ENCODE peak calls at places on chromosomes 2 and 18, in five cellular contexts. E, T, Z, D and B are unnamed samples.

GRCh38 chr2:183125659-183126341 is 1.6 kb downstream of the NUP35 start:
- DNase-seq in E (no peak), T (no peak), Z (no peak), D (no peak), B (no peak)

GRCh38 chr2:190093793-190094192 is 31.3 kb upstream of the MSTN start:
- DNase-seq in E (no peak), T (no peak), Z (no peak), D (no peak), B (no peak)

GRCh38 chr2:162317910-162318279 is 589 bp downstream of the IFIH1 start:
- DNase-seq in E (no peak), T (peak), Z (no peak), D (no peak), B (peak)

GRCh38 chr2:54578668-54579045 is 122.5 kb downstream of the SPTBN1 start:
- DNase-seq in E (no peak), T (no peak), Z (no peak), D (no peak), B (no peak)

GRCh38 chr2:173854840-173855239 is 110.3 kb downstream of the SP3 start:
- DNase-seq in E (peak), T (no peak), Z (no peak), D (no peak), B (no peak)

GRCh38 chr18:55510809-55511208 is 77.2 kb downstream of the TCF4 start:
- DNase-seq in E (no peak), T (no peak), Z (no peak), D (no peak), B (peak)

GRCh38 chr2:26324903-26325302 is 21.0 kb upstream of the SELENOI start:
- DNase-seq in E (no peak), T (no peak), Z (no peak), D (no peak), B (no peak)

GRCh38 chr18:44826418-44827259 is 146.0 kb downstream of the SETBP1 start:
- DNase-seq in E (no peak), T (no peak), Z (no peak), D (no peak), B (no peak)

GRCh38 chr2:216590780-216591179 is 42.4 kb upstream of the IGFBP2 start:
- DNase-seq in E (peak), T (peak), Z (no peak), D (no peak), B (peak)

GRCh38 chr2:16406929-16407328 is 258.7 kb downstream of the CYRIA start:
- DNase-seq in E (no peak), T (no peak), Z (no peak), D (no peak), B (no peak)

GRCh38 chr2:241185961-241186360 is 2.5 kb upstream of the ANO7 start:
- DNase-seq in E (no peak), T (no peak), Z (no peak), D (no peak), B (no peak)

GRCh38 chr2:121036226-121036692 is 248.7 kb downstream of the TFCP2L1 start:
- DNase-seq in E (no peak), T (no peak), Z (peak), D (no peak), B (no peak)

GRCh38 chr2:18861951-18862350 is 272.6 kb upstream of the NT5C1B start:
- DNase-seq in E (no peak), T (no peak), Z (no peak), D (no peak), B (no peak)

GRCh38 chr2:45643095-45643494 is 8.4 kb upstream of the PRKCE start:
- DNase-seq in E (no peak), T (no peak), Z (no peak), D (no peak), B (peak)

GRCh38 chr2:225041210-225041870 is 928 bp downstream of the DOCK10 start:
- DNase-seq in E (peak), T (no peak), Z (no peak), D (peak), B (peak)

GRCh38 chr2:216777637-216778273 is 82.1 kb downstream of the TNP1 start:
- DNase-seq in E (peak), T (peak), Z (peak), D (peak), B (peak)

GRCh38 chr2:218270721-218271486 is 585 bp downstream of the PNKD start:
- DNase-seq in E (no peak), T (no peak), Z (no peak), D (no peak), B (peak)

GRCh38 chr2:232304236-232304635 is 74.3 kb upstream of the ALPP start:
- DNase-seq in E (no peak), T (no peak), Z (peak), D (no peak), B (no peak)
- TF ChIP-seq JUNB in E (no peak), T (no peak), Z (no peak), D (no peak), B (no peak)

GRCh38 chr2:84033347-84033974 is 425.6 kb downstream of the SUCLG1 start:
- DNase-seq in E (no peak), T (no peak), Z (no peak), D (no peak), B (no peak)

GRCh38 chr2:84041494-84041893 is 417.6 kb downstream of the SUCLG1 start:
- DNase-seq in E (no peak), T (no peak), Z (no peak), D (no peak), B (no peak)

GRCh38 chr2:84040281-84040680 is 418.8 kb downstream of the SUCLG1 start:
- DNase-seq in E (no peak), T (no peak), Z (no peak), D (no peak), B (no peak)

DNA sequence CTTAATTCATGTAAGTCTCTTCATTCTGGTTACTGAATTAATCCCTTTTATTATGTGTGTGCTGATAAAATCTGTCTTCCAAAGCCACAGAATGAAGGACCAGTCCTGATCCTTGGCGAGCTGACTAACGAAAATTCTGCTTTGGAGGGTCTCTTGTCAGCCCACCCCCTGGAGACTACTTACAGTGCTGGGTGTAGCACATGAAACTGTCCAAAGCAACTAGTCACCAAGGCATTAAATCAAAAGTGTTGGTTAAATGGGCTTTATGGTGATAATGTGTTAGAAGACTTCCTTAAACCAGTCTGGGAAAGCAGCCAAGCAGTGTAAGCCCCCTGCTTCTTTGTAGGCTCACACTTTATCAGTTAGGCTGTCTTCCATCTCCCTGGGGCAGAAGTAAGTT is 420.2 kb downstream of the SUCLG1 start:
- DNase-seq in E (no peak), T (peak), Z (no peak), D (no peak), B (no peak)
- TF ChIP-seq JUNB in E (no peak), T (no peak), Z (no peak), D (no peak), B (no peak)

GRCh38 chr2:97741251-97741650 is 27.9 kb downstream of the ZAP70 start:
- DNase-seq in E (no peak), T (no peak), Z (no peak), D (no peak), B (no peak)
- TF ChIP-seq JUNB in E (no peak), T (no peak), Z (no peak), D (no peak), B (no peak)

GRCh38 chr2:170310876-170311502 is 133.0 kb downstream of the MYO3B start:
- DNase-seq in E (no peak), T (no peak), Z (no peak), D (peak), B (no peak)

GRCh38 chr2:170307988-170308387 is 130.0 kb downstream of the MYO3B start:
- DNase-seq in E (no peak), T (no peak), Z (no peak), D (no peak), B (no peak)

GRCh38 chr2:170314744-170315447 is 136.9 kb downstream of the MYO3B start:
- DNase-seq in E (no peak), T (no peak), Z (no peak), D (no peak), B (no peak)

DNA sequence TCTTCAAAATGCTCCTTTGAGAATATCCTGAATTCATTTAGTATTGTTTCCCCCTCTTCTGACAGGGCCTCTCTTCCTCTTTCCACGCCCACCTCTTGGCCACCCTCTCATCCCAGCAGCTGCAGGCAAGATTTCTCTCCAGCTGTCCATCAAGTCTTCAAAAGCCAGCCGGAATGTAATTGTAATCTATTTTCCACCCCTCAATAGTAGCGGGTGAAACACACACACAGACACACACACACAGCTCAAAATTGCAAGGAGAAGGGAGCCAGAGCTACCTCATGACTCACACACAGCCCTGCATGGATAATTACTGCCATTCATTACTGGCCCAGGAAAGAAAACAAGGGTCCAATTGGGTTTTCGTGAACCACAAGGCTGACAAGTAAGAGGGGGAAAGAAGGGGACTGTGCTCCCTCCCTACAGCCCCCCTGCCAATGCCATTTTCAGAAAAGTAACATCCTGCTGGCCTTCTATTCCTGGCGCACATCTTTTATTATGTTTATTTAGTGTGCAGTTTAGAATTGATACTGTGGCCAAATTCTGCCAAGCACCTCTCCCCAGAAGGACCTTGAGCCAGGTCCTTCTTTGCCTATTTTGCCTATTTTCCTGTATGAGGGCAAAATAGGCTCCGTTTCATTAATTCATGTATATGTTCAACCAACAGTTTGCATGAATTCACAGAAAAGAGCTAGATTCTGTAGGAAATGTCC is 135.8 kb downstream of the MYO3B start:
- DNase-seq in E (no peak), T (peak), Z (no peak), D (no peak), B (no peak)
- TF ChIP-seq JUNB in E (no peak), T (no peak), Z (no peak), D (no peak), B (no peak)

GRCh38 chr18:8498905-8499304 is 110.3 kb upstream of the RAB12 start:
- DNase-seq in E (no peak), T (no peak), Z (no peak), D (no peak), B (no peak)

GRCh38 chr18:8489761-8490160 is 119.5 kb upstream of the RAB12 start:
- DNase-seq in E (no peak), T (no peak), Z (no peak), D (no peak), B (no peak)

GRCh38 chr18:8491516-8491915 is 117.7 kb upstream of the RAB12 start:
- DNase-seq in E (no peak), T (no peak), Z (no peak), D (no peak), B (no peak)

GRCh38 chr18:8496186-8496585 is 113.1 kb upstream of the RAB12 start:
- DNase-seq in E (no peak), T (no peak), Z (no peak), D (no peak), B (peak)

GRCh38 chr18:8493141-8493540 is 116.1 kb upstream of the RAB12 start:
- DNase-seq in E (no peak), T (no peak), Z (no peak), D (no peak), B (no peak)
- TF ChIP-seq JUNB in E (no peak), T (no peak), Z (no peak), D (no peak), B (no peak)

GRCh38 chr2:85924522-85924921 is 35.7 kb upstream of the ST3GAL5 start:
- DNase-seq in E (no peak), T (no peak), Z (no peak), D (no peak), B (no peak)
- TF ChIP-seq JUNB in E (peak), T (no peak), Z (no peak), D (no peak), B (no peak)